ENCODE peak calls at places on chromosomes 13 and 19, in seven cellular contexts. H, K, V, O, M, E and T are unnamed samples.
A peak's percentile ranks its signal among the peaks of the same experiment; 100 is the strongest.

GRCh38 chr19:19463348-19464117 is 51.8 kb downstream of the TSSK6 start:
- DNase-seq in H (peak; percentile 86), K (no peak), V (no peak), O (no peak), M (no peak), E (no peak), T (no peak)

GRCh38 chr13:47945738-47946137 is 55.3 kb downstream of the SUCLA2 start:
- DNase-seq in H (peak; percentile 76), K (no peak), V (peak; percentile 4), O (peak; percentile 26), M (no peak), E (no peak), T (no peak)

GRCh38 chr19:36417752-36418286 is 625 bp downstream of the ZFP82 start:
- DNase-seq in H (no peak), K (no peak), V (no peak), O (peak; percentile 3), M (no peak), E (no peak), T (no peak)

GRCh38 chr13:46160065-46160464 is 21.9 kb downstream of the LCP1 start:
- DNase-seq in H (no peak), K (no peak), V (no peak), O (no peak), M (no peak), E (no peak), T (no peak)

GRCh38 chr19:18117364-18117691 is 19.8 kb downstream of the MAST3 start:
- DNase-seq in H (no peak), K (no peak), V (no peak), O (no peak), M (no peak), E (no peak), T (no peak)

GRCh38 chr19:16373539-16373938 is 48.9 kb downstream of the KLF2 start:
- DNase-seq in H (peak; percentile 83), K (no peak), V (peak; percentile 70), O (no peak), M (no peak), E (no peak), T (no peak)

GRCh38 chr19:6873708-6874431 is 13.5 kb upstream of the ADGRE1 start:
- DNase-seq in H (no peak), K (no peak), V (no peak), O (no peak), M (no peak), E (no peak), T (no peak)

GRCh38 chr19:18205180-18205915 is 1.5 kb upstream of the RAB3A start:
- DNase-seq in H (peak; percentile 89), K (no peak), V (no peak), O (peak; percentile 84), M (no peak), E (peak; percentile 80), T (no peak)

GRCh38 chr19:554817-555216 is 11.0 kb downstream of the GZMM start:
- DNase-seq in H (no peak), K (no peak), V (no peak), O (no peak), M (no peak), E (no peak), T (no peak)

GRCh38 chr19:15368798-15369593 is 10.6 kb downstream of the AKAP8 start:
- DNase-seq in H (no peak), K (no peak), V (no peak), O (no peak), M (no peak), E (no peak), T (no peak)

GRCh38 chr19:4064551-4065260 is 2.0 kb downstream of the ZBTB7A start:
- DNase-seq in H (no peak), K (no peak), V (no peak), O (peak; percentile 75), M (no peak), E (no peak), T (no peak)

GRCh38 chr19:39846678-39847486 is 703 bp upstream of the FBL start:
- DNase-seq in H (no peak), K (no peak), V (no peak), O (peak; percentile 35), M (no peak), E (no peak), T (no peak)

GRCh38 chr19:13880059-13880672 is 3.2 kb downstream of the NANOS3 start:
- DNase-seq in H (peak; percentile 93), K (peak; percentile 91), V (peak; percentile 85), O (peak; percentile 98), M (peak; percentile 86), E (peak; percentile 94), T (peak; percentile 83)

GRCh38 chr19:13881692-13882418 is 4.9 kb downstream of the NANOS3 start:
- DNase-seq in H (peak; percentile 39), K (no peak), V (no peak), O (no peak), M (no peak), E (no peak), T (no peak)

GRCh38 chr19:13882419-13882795 is 5.5 kb downstream of the NANOS3 start:
- DNase-seq in H (no peak), K (no peak), V (no peak), O (no peak), M (no peak), E (no peak), T (no peak)

GRCh38 chr19:13882841-13883240 is 5.9 kb downstream of the NANOS3 start:
- DNase-seq in H (no peak), K (no peak), V (no peak), O (no peak), M (no peak), E (no peak), T (no peak)

DNA sequence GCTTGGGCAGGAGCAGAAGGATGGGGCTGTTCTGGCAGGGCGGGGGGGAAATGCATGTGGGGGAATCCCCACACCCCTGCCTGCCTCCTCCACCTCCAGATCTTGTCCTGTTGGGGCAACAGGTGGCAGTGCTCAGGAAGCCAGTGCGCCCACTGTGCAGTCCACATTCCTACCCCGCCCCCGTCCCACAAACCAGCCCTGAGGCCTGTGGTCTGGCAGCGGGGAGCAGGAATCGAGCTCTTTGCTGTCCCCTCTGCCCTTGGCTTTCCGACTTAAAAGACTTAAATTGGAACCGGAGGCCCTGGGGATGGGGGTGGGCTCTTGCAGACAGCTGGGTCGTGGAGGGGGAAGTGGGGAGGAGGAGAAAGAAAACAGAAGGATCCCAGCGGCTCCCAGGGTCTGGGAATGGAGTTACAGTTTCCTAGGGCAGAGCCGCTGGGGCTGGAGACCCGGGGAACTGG is 4.3 kb downstream of the NANOS3 start:
- DNase-seq in H (peak; percentile 27), K (no peak), V (peak; percentile 45), O (no peak), M (no peak), E (peak; percentile 48), T (no peak)
- H3K27ac ChIP-seq in H (no peak overlapping the region), K (peak overlapping the region; percentile 79), V (no peak overlapping the region), O (peak overlapping the region; percentile 65), M (no peak overlapping the region), E (peak overlapping the region; percentile 37), T (no peak overlapping the region)

GRCh38 chr13:80577285-80577684 is 236.4 kb upstream of the SPRY2 start:
- DNase-seq in H (no peak), K (no peak), V (no peak), O (no peak), M (no peak), E (no peak), T (no peak)

GRCh38 chr13:80574113-80574512 is 233.2 kb upstream of the SPRY2 start:
- DNase-seq in H (no peak), K (no peak), V (no peak), O (no peak), M (no peak), E (no peak), T (no peak)

GRCh38 chr13:80572308-80572676 is 231.4 kb upstream of the SPRY2 start:
- DNase-seq in H (no peak), K (no peak), V (no peak), O (no peak), M (no peak), E (no peak), T (no peak)

GRCh38 chr13:80571346-80572307 is 230.7 kb upstream of the SPRY2 start:
- DNase-seq in H (no peak), K (no peak), V (no peak), O (no peak), M (no peak), E (peak; percentile 9), T (no peak)

DNA sequence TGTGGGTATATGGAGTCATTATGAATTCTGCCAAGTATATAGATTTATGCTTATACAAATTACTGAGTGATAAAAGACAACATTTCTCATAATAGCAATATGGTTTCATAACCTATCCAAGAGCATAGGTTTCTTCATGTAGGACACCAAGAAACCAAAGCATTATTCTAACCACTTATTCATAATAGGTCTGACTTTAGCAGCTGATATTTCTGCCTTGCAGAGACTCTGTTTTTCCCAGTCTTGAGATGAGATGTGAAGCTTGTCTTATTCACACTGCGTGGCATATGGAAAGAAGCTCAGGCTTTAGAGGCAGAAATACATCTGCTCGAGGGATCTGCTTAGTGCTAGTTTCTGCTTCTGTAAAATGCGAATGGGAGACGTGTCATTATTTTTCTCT is 231.9 kb upstream of the SPRY2 start:
- DNase-seq in H (no peak), K (no peak), V (no peak), O (no peak), M (no peak), E (no peak), T (no peak)
- H3K9me3 ChIP-seq in H (no peaks in the 10 kb centered on the region), K (no peaks in the 10 kb centered on the region), V (peaks cover 10% of the 10 kb centered on the region), O (no peaks in the 10 kb centered on the region), M (no peaks in the 10 kb centered on the region), E (no peaks in the 10 kb centered on the region), T (no peaks in the 10 kb centered on the region)

GRCh38 chr13:74771964-74772363 is 637.8 kb upstream of the KLF12 start:
- DNase-seq in H (peak; percentile 87), K (no peak), V (no peak), O (no peak), M (no peak), E (no peak), T (no peak)

GRCh38 chr13:74768521-74769090 is 634.4 kb upstream of the KLF12 start:
- DNase-seq in H (no peak), K (no peak), V (no peak), O (no peak), M (no peak), E (no peak), T (no peak)

GRCh38 chr13:74773263-74773662 is 639.1 kb upstream of the KLF12 start:
- DNase-seq in H (no peak), K (no peak), V (no peak), O (no peak), M (no peak), E (no peak), T (no peak)

GRCh38 chr13:74767031-74767430 is 632.8 kb upstream of the KLF12 start:
- DNase-seq in H (peak; percentile 66), K (no peak), V (no peak), O (no peak), M (no peak), E (no peak), T (no peak)

DNA sequence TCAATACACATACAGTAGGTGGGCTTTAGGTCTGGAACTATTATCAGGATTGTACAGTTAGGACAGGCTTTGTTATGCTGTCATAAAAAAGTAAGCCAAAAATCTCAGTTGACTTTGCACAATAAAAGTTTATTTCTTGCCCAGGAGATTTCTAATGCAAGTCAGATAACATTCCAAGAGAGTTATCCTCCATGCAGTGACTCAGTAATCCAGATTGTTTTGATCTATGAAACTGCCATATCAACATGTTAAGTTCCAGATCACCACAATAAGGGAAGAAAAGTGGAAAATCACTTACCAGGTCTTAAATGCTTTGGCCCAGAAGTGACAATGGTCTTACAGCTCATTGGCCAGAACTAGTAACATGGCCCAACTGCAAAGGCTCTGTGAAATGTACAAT is 636.2 kb upstream of the KLF12 start:
- DNase-seq in H (peak; percentile 94), K (no peak), V (no peak), O (no peak), M (no peak), E (no peak), T (peak; percentile 11)
- H2AFZ ChIP-seq in H (no peak overlapping the region), K (no peak overlapping the region), V (no peak overlapping the region), O (no peak overlapping the region), M (no peak overlapping the region), E (no peak overlapping the region), T (no peak overlapping the region)

GRCh38 chr13:95643471-95643813 is 1.1 kb downstream of the DZIP1 start:
- DNase-seq in H (peak; percentile 43), K (no peak), V (peak; percentile 6), O (peak; percentile 16), M (peak; percentile 18), E (no peak), T (no peak)
- H3K27ac ChIP-seq in H (peak overlapping the region; percentile 80), K (no peak overlapping the region), V (peak overlapping the region; percentile 64), O (peak overlapping the region; percentile 74), M (no peak overlapping the region), E (no peak overlapping the region), T (no peak overlapping the region)